ENCODE peak calls at places on chromosomes 1 and 21, in eight cellular contexts. M is Peyer's patch; Q is heart left ventricle; I is CD4-positive, alpha-beta memory T cell; Y is CD4-positive, alpha-beta T cell; Z is upper lobe of right lung; J is CD8-positive, alpha-beta T cell; H is CD8-positive, alpha-beta memory T cell. N is an unnamed sample.

GRCh38 chr21:42839271-42840231 is 39.8 kb downstream of the WDR4 start:
- DNase-seq in M (peak), Q (peak), I (no peak), Y (no peak), Z (peak), J (no peak), H (no peak), N (no peak)

GRCh38 chr1:222712253-222713090 is at the start of the genes AIDA and BROX:
- DNase-seq in M (peak), Q (peak), I (peak), Y (peak), Z (peak), J (peak), H (peak), N (no peak)

GRCh38 chr1:240031414-240031813 is 60.3 kb upstream of the FMN2 start:
- DNase-seq in M (no peak), Q (no peak), I (no peak), Y (no peak), Z (no peak), J (no peak), H (no peak), N (no peak)

GRCh38 chr1:222582099-222582774 is 7.5 kb downstream of the TAF1A start:
- DNase-seq in M (no peak), Q (no peak), I (no peak), Y (no peak), Z (no peak), J (no peak), H (no peak), N (peak)

GRCh38 chr1:66954208-66954607 is 29.4 kb downstream of the MIER1 start:
- DNase-seq in M (no peak), Q (no peak), I (no peak), Y (no peak), Z (no peak), J (no peak), H (no peak), N (no peak)

GRCh38 chr1:192550922-192551534 is 24.5 kb upstream of the RGS1 start:
- DNase-seq in M (no peak), Q (no peak), I (no peak), Y (no peak), Z (no peak), J (no peak), H (no peak), N (no peak)

GRCh38 chr1:41658444-41659158 is 174.1 kb upstream of the EDN2 start:
- DNase-seq in M (no peak), Q (no peak), I (no peak), Y (no peak), Z (no peak), J (no peak), H (no peak), N (no peak)

GRCh38 chr1:161439280-161440232 is 65.7 kb upstream of the FCGR2A start:
- DNase-seq in M (peak), Q (no peak), I (peak), Y (no peak), Z (peak), J (no peak), H (no peak), N (no peak)

GRCh38 chr1:208231929-208232360 is 12.2 kb downstream of the PLXNA2 start:
- DNase-seq in M (no peak), Q (no peak), I (no peak), Y (no peak), Z (no peak), J (no peak), H (no peak), N (no peak)
- H3K27ac ChIP-seq in M (no peak), Q (no peak), I (no peak), Y (no peak), Z (peak), J (no peak), H (no peak), N (peak)

DNA sequence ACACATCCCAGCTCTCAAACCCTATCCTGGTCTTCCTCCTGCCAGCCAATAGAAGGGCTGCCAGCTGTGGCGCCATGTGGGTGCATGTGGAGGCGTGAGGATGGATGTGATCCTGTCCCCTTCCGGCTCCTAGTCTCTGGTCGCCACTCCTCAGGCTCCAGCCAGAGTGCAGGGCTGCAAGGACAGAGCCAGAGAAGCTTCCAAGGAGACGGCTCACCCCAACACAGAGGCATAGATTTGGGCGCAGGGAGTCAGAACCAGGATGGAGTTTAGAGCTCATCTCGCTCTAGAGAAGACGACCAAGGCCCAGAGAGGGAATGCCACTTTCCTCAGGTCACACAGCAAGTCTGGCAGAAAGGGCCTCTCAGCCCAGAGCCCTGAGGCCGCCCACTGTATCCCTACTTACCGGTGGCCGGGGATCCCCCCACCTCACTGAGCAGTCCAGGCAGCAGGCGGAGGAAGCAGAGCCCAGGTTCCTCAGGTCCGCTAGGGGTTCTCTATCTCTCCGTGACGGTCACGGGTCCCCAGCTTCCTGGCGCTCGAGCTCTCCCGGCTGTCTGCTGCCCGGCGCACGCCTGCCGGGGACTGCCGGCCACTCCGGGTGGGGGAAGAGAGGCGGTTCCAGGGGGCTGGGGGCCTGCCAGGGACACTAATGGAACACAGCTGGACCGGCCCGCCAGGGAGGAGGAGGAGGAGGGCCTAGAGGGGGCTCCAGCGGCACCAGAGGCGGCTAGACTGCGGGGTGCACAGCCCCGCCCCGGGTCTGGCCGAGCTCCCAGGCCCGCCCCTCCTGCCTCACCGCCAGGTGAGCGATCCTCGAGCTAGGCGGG is at the start of gene COL16A1:
- DNase-seq in M (peak), Q (peak), I (no peak), Y (no peak), Z (peak), J (no peak), H (no peak), N (no peak)
- H3K27ac ChIP-seq in M (peak), Q (peak), I (no peak), Y (no peak), Z (peak), J (no peak), H (no peak), N (peak)

DNA sequence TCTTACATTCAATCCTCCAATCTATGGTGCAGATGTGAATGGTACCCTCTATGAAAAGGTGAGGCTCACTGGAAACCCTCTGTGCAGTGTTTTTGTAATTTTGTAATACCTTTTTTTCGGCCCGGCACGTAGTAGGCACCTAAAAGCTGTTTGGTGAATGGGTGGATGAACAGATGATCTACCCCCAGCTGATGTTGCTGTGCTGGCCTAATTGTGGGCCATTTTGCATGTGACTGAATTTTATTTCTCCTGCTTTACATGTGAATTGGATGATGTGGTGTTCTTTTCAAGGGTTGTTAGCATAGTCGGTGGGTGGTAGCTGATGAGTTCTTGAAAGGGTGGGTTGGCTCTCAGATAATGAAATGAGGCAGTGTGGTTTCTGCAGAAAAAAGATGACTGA is 10.4 kb downstream of the KDM4A start:
- DNase-seq in M (no peak), Q (no peak), I (no peak), Y (no peak), Z (no peak), J (no peak), H (no peak), N (no peak)
- H3K27ac ChIP-seq in M (no peak), Q (no peak), I (no peak), Y (no peak), Z (no peak), J (no peak), H (no peak), N (no peak)

GRCh38 chr1:91900538-91900937 is 14.6 kb upstream of the TGFBR3 start:
- DNase-seq in M (no peak), Q (no peak), I (no peak), Y (no peak), Z (no peak), J (no peak), H (no peak), N (no peak)
- H3K27ac ChIP-seq in M (no peak), Q (no peak), I (no peak), Y (no peak), Z (no peak), J (no peak), H (no peak), N (no peak)

DNA sequence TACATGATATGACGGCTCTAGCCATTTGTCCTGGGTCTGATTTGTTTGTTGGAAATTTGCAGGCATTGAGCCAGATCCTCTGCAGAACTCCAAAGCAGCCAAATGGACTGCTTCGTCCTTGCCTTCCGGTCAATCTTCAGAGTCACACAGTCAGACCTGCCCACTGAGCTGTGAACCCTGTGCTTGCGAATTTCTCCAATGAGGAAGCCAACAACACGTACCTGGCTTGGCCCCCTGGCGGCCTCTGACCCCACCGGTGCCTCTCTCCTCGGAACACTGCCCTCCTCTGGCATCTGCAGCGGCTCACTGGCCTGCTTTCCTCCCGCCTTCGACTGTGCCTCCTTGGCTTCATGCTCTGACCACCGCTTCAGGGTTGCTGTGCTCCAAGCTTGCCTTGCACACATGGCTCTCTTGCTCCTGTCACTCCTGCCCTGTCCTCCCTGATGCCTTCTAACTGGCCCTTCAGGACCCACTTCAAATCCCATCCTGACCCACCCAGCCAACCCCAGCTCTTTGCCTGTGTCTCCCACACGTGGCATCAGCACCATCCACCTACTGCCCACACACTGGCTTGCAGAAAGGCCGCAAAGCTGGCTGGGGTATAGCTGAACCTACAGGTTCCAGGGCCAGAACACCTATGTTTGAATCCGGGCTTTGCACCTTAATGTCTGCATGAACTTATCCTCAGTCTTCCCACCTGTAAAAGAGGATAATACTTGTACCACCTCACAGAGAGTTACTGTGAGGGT is 128.2 kb downstream of the KCNN3 start:
- DNase-seq in M (no peak), Q (no peak), I (no peak), Y (no peak), Z (no peak), J (no peak), H (no peak), N (no peak)
- H3K27ac ChIP-seq in M (peak), Q (peak), I (no peak), Y (no peak), Z (no peak), J (no peak), H (no peak), N (no peak)

GRCh38 chr1:19481826-19482398 is 3.4 kb downstream of the CAPZB start:
- DNase-seq in M (no peak), Q (no peak), I (no peak), Y (no peak), Z (no peak), J (no peak), H (no peak), N (no peak)
- H3K27ac ChIP-seq in M (no peak), Q (no peak), I (peak), Y (peak), Z (no peak), J (no peak), H (no peak), N (no peak)

GRCh38 chr1:6170742-6171201 is 9.3 kb downstream of the CHD5 start:
- DNase-seq in M (no peak), Q (no peak), I (no peak), Y (no peak), Z (no peak), J (no peak), H (no peak), N (no peak)
- H3K27ac ChIP-seq in M (no peak), Q (no peak), I (no peak), Y (no peak), Z (no peak), J (no peak), H (no peak), N (no peak)

N was measured in epithelial cell of prostate.